ENCODE peak calls at places on chromosomes 5 and 9, in five cellular contexts. S, Y, W, U and N are unnamed samples.
A peak's percentile ranks its signal among the peaks of the same experiment; 100 is the strongest.

GRCh38 chr5:174581483-174581882 is 142.9 kb upstream of the MSX2 start:
- DNase-seq in S (no peak), Y (no peak), W (no peak), U (peak; percentile 9), N (peak; percentile 29)

GRCh38 chr9:126777733-126778132 is 27.1 kb upstream of the ZBTB43 start:
- DNase-seq in S (no peak), Y (no peak), W (no peak), U (no peak), N (no peak)

GRCh38 chr9:35162605-35163315 is 951 bp downstream of the UNC13B start:
- DNase-seq in S (no peak), Y (no peak), W (no peak), U (no peak), N (peak; percentile 17)

GRCh38 chr9:129141066-129142041 is 30.1 kb downstream of the PTPA start:
- DNase-seq in S (no peak), Y (peak; percentile 71), W (no peak), U (no peak), N (no peak)

GRCh38 chr9:21828853-21829405 is 26.5 kb downstream of the MTAP start:
- DNase-seq in S (no peak), Y (no peak), W (no peak), U (no peak), N (no peak)

GRCh38 chr9:36029765-36030528 is 6.8 kb upstream of the RECK start:
- DNase-seq in S (no peak), Y (no peak), W (no peak), U (no peak), N (no peak)

GRCh38 chr9:130630506-130631330 is 33.7 kb upstream of the PRDM12 start:
- DNase-seq in S (no peak), Y (no peak), W (no peak), U (no peak), N (no peak)

GRCh38 chr5:11468334-11469039 is 435.8 kb downstream of the CTNND2 start:
- DNase-seq in S (no peak), Y (no peak), W (no peak), U (no peak), N (no peak)

GRCh38 chr9:95449016-95449415 is 67.8 kb downstream of the PTCH1 start:
- DNase-seq in S (no peak), Y (no peak), W (no peak), U (no peak), N (no peak)

GRCh38 chr5:18653216-18653752 is 1019.0 kb downstream of the TAF11L14 start:
- DNase-seq in S (no peak), Y (peak; percentile 15), W (no peak), U (no peak), N (no peak)

GRCh38 chr5:35593338-35593737 is 24.3 kb upstream of the SPEF2 start:
- DNase-seq in S (no peak), Y (no peak), W (no peak), U (no peak), N (no peak)

GRCh38 chr5:35600591-35600990 is 17.1 kb upstream of the SPEF2 start:
- DNase-seq in S (no peak), Y (no peak), W (no peak), U (no peak), N (no peak)

DNA sequence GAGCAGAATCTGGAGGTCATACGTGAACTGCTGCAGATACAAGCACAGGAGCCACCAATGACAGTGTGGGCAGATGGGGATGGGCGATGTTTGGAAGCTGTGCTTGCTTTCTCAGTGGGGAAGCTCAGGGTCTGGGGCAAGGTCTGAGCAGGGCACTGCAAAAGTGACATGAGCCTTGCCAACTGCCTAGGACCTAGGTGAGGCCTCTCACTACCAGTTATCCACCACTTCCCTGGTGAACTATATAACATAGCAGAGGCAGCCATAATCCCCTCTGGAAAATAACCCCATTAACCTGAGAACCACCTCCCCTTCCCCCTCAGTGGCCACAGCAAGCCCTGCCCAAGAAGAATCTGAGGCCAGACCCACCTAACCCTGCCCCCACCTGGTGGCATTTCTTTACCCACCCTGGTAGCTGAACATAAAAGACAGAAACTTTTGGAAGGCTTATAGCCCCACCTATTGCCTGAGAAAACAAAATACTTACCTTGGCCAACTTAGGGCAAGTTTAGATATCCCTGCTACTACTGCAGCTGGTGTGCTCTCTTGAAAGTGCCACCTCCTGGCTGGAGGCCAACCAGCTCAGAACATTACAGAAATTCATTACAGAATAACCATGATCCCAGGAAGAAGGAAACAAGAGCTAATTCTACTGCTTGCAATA is 18.8 kb upstream of the SPEF2 start:
- DNase-seq in S (peak; percentile 13), Y (no peak), W (no peak), U (peak; percentile 62), N (no peak)
- TF ChIP-seq ZBTB33 in S (no peak), Y (no peak), W (no peak), U (no peak), N (no peak)

GRCh38 chr9:77514886-77515711 is 133.0 kb downstream of the GNA14 start:
- DNase-seq in S (no peak), Y (no peak), W (no peak), U (peak; percentile 6), N (no peak)
- H3K9ac ChIP-seq in S (no peak overlapping the region), Y (no peak overlapping the region), W (no peak overlapping the region), U (no peak overlapping the region), N (no peak overlapping the region)

GRCh38 chr5:53936481-53937352 is 373.7 kb downstream of the ARL15 start:
- DNase-seq in S (no peak), Y (no peak), W (no peak), U (no peak), N (peak; percentile 9)
- TF ChIP-seq ZBTB33 in S (no peak), Y (no peak), W (no peak), U (no peak), N (no peak)

DNA sequence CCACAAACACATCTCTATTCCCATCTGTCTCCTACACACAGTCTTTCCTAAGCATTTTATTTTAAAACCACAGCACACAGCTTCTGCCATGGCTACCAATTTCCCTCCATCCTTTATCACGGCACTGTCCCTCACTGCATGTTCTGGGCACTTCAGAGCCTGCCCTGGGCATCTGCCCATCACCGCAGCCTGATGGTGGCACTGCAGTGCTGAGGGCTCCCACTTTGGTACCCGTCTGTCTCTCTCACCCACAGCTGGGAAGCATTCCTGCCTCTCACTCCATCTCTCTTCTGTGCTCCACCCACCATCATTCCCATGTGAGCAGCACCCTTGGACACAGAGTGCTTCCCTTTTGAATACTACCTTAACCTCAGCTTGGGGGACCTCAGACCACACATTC is 31.7 kb downstream of the ZDHHC11 start:
- DNase-seq in S (no peak), Y (no peak), W (peak; percentile 1), U (no peak), N (no peak)
- H3K9ac ChIP-seq in S (no peak overlapping the region), Y (no peak overlapping the region), W (no peak overlapping the region), U (no peak overlapping the region), N (no peak overlapping the region)

DNA sequence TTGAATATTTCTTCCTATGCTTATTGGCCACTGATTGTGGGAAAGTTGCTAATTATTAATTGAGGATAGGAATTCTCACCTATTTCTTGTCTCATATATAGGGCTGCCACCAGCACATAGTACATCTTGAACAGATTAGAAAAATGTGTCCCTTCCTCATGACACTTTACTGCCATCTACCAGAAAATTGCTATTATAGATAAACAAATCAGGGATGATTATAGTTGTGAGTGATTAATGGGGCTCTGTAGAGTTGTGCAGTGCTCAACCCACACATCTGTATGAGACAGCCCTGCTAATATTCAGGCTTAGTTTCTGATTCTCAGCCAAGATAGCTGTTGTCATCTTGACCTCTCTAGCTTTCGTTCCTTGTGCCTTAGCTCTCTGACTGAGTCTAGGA is 373.2 kb downstream of the TLE4 start:
- DNase-seq in S (no peak), Y (no peak), W (no peak), U (no peak), N (no peak)
- TF ChIP-seq ZBTB33 in S (no peak), Y (no peak), W (no peak), U (no peak), N (no peak)

GRCh38 chr9:5628530-5629311 is at the start of gene RIC1:
- DNase-seq in S (peak; percentile 83), Y (peak; percentile 67), W (peak; percentile 86), U (peak; percentile 81), N (peak; percentile 98)

GRCh38 chr9:5628183-5628529 is 751 bp upstream of the RIC1 start:
- DNase-seq in S (no peak), Y (no peak), W (no peak), U (no peak), N (peak; percentile 29)

GRCh38 chr9:5624655-5625054 is 4.3 kb upstream of the RIC1 start:
- DNase-seq in S (no peak), Y (peak; percentile 52), W (no peak), U (no peak), N (no peak)

GRCh38 chr9:5625916-5626315 is 3.0 kb upstream of the RIC1 start:
- DNase-seq in S (no peak), Y (no peak), W (no peak), U (no peak), N (no peak)

GRCh38 chr9:5626727-5627634 is 1.9 kb upstream of the RIC1 start:
- DNase-seq in S (no peak), Y (peak; percentile 94), W (peak; percentile 18), U (no peak), N (peak; percentile 7)
- H3K9ac ChIP-seq in S (no peak overlapping the region), Y (peak overlapping the region; percentile 64), W (peak overlapping the region; percentile 80), U (no peak overlapping the region), N (no peak overlapping the region)

GRCh38 chr5:27308151-27308550 is 269.8 kb upstream of the CDH9 start:
- DNase-seq in S (no peak), Y (no peak), W (no peak), U (no peak), N (no peak)
- TF ChIP-seq ZBTB33 in S (no peak), Y (no peak), W (no peak), U (no peak), N (no peak)